ENCODE peak calls at places on chromosomes 3 and 15, in eight cellular contexts. C is effector memory CD4-positive, alpha-beta T cell; L is hepatocyte; Q is activated gamma-delta T cell treated with Interleukin-2 at 50 U/mL for 16 hours; S is EL; U is NCI-H774; B is CD8-positive, alpha-beta T cell; A is natural killer cell. Y is an unnamed sample.

GRCh38 chr3:44445786-44446185 is 31.7 kb downstream of the ZNF445 start:
- DNase-seq in B (no peak), C (no peak), L (no peak), A (no peak), U (no peak), S (no peak), Q (no peak), Y (no peak)

GRCh38 chr3:46705022-46705530 is 3.9 kb downstream of the TMIE start:
- DNase-seq in L (peak), S (peak), C (peak), Q (peak), B (peak), U (peak), A (peak), Y (peak)

GRCh38 chr15:89400121-89400996 is 65.7 kb upstream of the POLG start:
- DNase-seq in Q (no peak), B (no peak), A (no peak), L (no peak), S (peak), U (peak), C (no peak), Y (no peak)

GRCh38 chr3:188830955-188831354 is 340.8 kb upstream of the TPRG1 start:
- DNase-seq in B (no peak), Q (no peak), S (peak), C (no peak), U (no peak), L (no peak), A (no peak), Y (no peak)

GRCh38 chr3:125437631-125438435 is 62.7 kb upstream of the ZNF148 start:
- DNase-seq in L (peak), S (peak), Q (peak), U (no peak), C (peak), B (peak), A (peak), Y (peak)

GRCh38 chr15:42193383-42193782 is 14.7 kb downstream of the VPS39 start:
- DNase-seq in S (no peak), C (no peak), A (no peak), U (no peak), Q (no peak), B (no peak), L (no peak), Y (no peak)

GRCh38 chr3:101591071-101591470 is 17.1 kb downstream of the PCNP start:
- DNase-seq in L (no peak), Q (no peak), C (no peak), B (no peak), A (no peak), U (no peak), S (no peak), Y (no peak)

GRCh38 chr3:161031134-161031533 is 74.0 kb downstream of the B3GALNT1 start:
- DNase-seq in Q (no peak), C (no peak), S (no peak), U (no peak), A (no peak), B (no peak), L (no peak), Y (no peak)